ENCODE peak calls at places on chromosomes 5 and 9, in seven cellular contexts. Z is activated T-cell treated with anti-CD3 and anti-CD28 coated beads, Interleukin-2, amount 50 U/mL, for 48 hours; K is brain microvascular endothelial cell; C is fibroblast of mammary gland; G is pulmonary artery endothelial cell; Q is hepatocyte; H is COR-L47. F is an unnamed sample.
A peak's percentile ranks its signal among the peaks of the same experiment; 100 is the strongest.

GRCh38 chr5:81140942-81141341 is 92.2 kb upstream of the CKMT2 start:
- DNase-seq in Z (no peak), K (peak; percentile 54), C (peak; percentile 85), G (peak; percentile 19), Q (peak; percentile 11), H (peak; percentile 42), F (peak; percentile 70)

GRCh38 chr9:93216072-93216364 is 32.1 kb downstream of the WNK2 start:
- DNase-seq in Z (no peak), K (no peak), C (no peak), G (no peak), Q (no peak), H (no peak), F (no peak)

GRCh38 chr9:3648266-3648665 is 122.5 kb upstream of the RFX3 start:
- DNase-seq in Z (no peak), K (no peak), C (no peak), G (no peak), Q (no peak), H (no peak), F (no peak)

GRCh38 chr5:79840085-79840990 is 150.7 kb downstream of the CMYA5 start:
- DNase-seq in Z (no peak), K (no peak), C (no peak), G (no peak), Q (no peak), H (no peak), F (no peak)

GRCh38 chr9:28317706-28318210 is 744.5 kb upstream of the C9orf72 start:
- DNase-seq in Z (no peak), K (no peak), C (no peak), G (no peak), Q (no peak), H (no peak), F (no peak)

GRCh38 chr9:1462626-1463308 is 412.6 kb downstream of the DMRT2 start:
- DNase-seq in Z (no peak), K (no peak), C (no peak), G (no peak), Q (no peak), H (no peak), F (no peak)

GRCh38 chr5:77300457-77300856 is 90.0 kb downstream of the PDE8B start:
- DNase-seq in Z (no peak), K (no peak), C (no peak), G (no peak), Q (no peak), H (no peak), F (no peak)

GRCh38 chr5:140362875-140363630 is 3.1 kb downstream of the SLC4A9 start:
- DNase-seq in Z (peak; percentile 94), K (peak; percentile 55), C (peak; percentile 58), G (no peak), Q (peak; percentile 92), H (peak; percentile 21), F (peak; percentile 42)

GRCh38 chr9:92989561-92989960 is 42.2 kb downstream of the FGD3 start:
- DNase-seq in Z (no peak), K (no peak), C (no peak), G (no peak), Q (no peak), H (peak; percentile 19), F (no peak)

GRCh38 chr5:105475401-105475800 is 1912.8 kb upstream of the NUDT12 start:
- DNase-seq in Z (no peak), K (no peak), C (no peak), G (no peak), Q (peak; percentile 5), H (peak; percentile 78), F (no peak)

GRCh38 chr9:18626046-18626698 is 152.2 kb downstream of the ADAMTSL1 start:
- DNase-seq in Z (no peak), K (no peak), C (no peak), G (no peak), Q (no peak), H (no peak), F (no peak)

GRCh38 chr5:91433861-91434260 is 50.7 kb upstream of the ARRDC3 start:
- DNase-seq in Z (no peak), K (no peak), C (no peak), G (no peak), Q (no peak), H (no peak), F (no peak)

GRCh38 chr9:113935677-113936380 is 59.7 kb downstream of the ZNF618 start:
- DNase-seq in Z (no peak), K (no peak), C (no peak), G (no peak), Q (no peak), H (no peak), F (peak; percentile 2)

GRCh38 chr5:56498759-56499395 is 265.7 kb upstream of the ANKRD55 start:
- DNase-seq in Z (no peak), K (no peak), C (no peak), G (no peak), Q (no peak), H (no peak), F (no peak)

GRCh38 chr5:61371474-61371873 is 39.4 kb downstream of the ZSWIM6 start:
- DNase-seq in Z (no peak), K (no peak), C (no peak), G (no peak), Q (no peak), H (no peak), F (no peak)

GRCh38 chr5:83476470-83476817 is 4.9 kb downstream of the VCAN start:
- DNase-seq in Z (no peak), K (no peak), C (no peak), G (no peak), Q (no peak), H (no peak), F (no peak)

GRCh38 chr5:160635046-160635445 is 213.4 kb downstream of the PTTG1 start:
- DNase-seq in Z (no peak), K (no peak), C (no peak), G (no peak), Q (peak; percentile 30), H (no peak), F (no peak)

GRCh38 chr5:113225259-113225658 is 209.5 kb downstream of the TSSK1B start:
- DNase-seq in Z (no peak), K (no peak), C (no peak), G (no peak), Q (no peak), H (no peak), F (no peak)

GRCh38 chr9:86494644-86495081 is 140.5 kb upstream of the TUT7 start:
- DNase-seq in Z (no peak), K (peak; percentile 57), C (peak; percentile 85), G (no peak), Q (no peak), H (no peak), F (no peak)

GRCh38 chr5:36948041-36948440 is 71.5 kb downstream of the NIPBL start:
- DNase-seq in Z (no peak), K (peak; percentile 29), C (peak; percentile 53), G (no peak), Q (no peak), H (no peak), F (no peak)

GRCh38 chr5:14063117-14063516 is 80.0 kb upstream of the TRIO start:
- DNase-seq in Z (no peak), K (no peak), C (peak; percentile 40), G (no peak), Q (no peak), H (no peak), F (no peak)

GRCh38 chr5:95686661-95687060 is 3.9 kb upstream of the SPATA9 start:
- DNase-seq in Z (no peak), K (no peak), C (no peak), G (no peak), Q (no peak), H (no peak), F (no peak)

GRCh38 chr9:111113712-111114111 is 75.4 kb upstream of the LPAR1 start:
- DNase-seq in Z (no peak), K (no peak), C (no peak), G (no peak), Q (no peak), H (no peak), F (no peak)

GRCh38 chr9:92875373-92875772 is 2.5 kb downstream of the ZNF484 start:
- DNase-seq in Z (no peak), K (no peak), C (no peak), G (no peak), Q (no peak), H (no peak), F (no peak)

GRCh38 chr9:98117984-98118639 is 910 bp downstream of the TRIM14 start:
- DNase-seq in Z (peak; percentile 64), K (no peak), C (peak; percentile 26), G (no peak), Q (peak; percentile 74), H (no peak), F (no peak)

GRCh38 chr9:14687042-14687719 is 6.1 kb downstream of the ZDHHC21 start:
- DNase-seq in Z (no peak), K (peak; percentile 87), C (peak; percentile 95), G (peak; percentile 47), Q (no peak), H (no peak), F (no peak)

GRCh38 chr5:62475072-62475471 is 62.5 kb downstream of the IPO11 start:
- DNase-seq in Z (no peak), K (peak; percentile 60), C (peak; percentile 82), G (no peak), Q (no peak), H (no peak), F (no peak)

GRCh38 chr9:80842976-80843506 is 846.3 kb downstream of the TLE1 start:
- DNase-seq in Z (no peak), K (no peak), C (no peak), G (no peak), Q (no peak), H (no peak), F (no peak)

F was measured in tibial nerve.